ENCODE peak calls at places on chromosomes 5 and 9, in eight cellular contexts. L is AG04449, X is GM23338, W is cardiac fibroblast, F is bronchial epithelial cell, K is HepG2, P is lower leg skin, I is left ventricle myocardium inferior. N is an unnamed sample.

GRCh38 chr5:125151150-125151932 is 404.9 kb upstream of the ZNF608 start:
- DNase-seq in L (no peak), X (no peak), W (no peak), F (no peak), K (no peak), P (no peak), I (no peak), N (no peak)

GRCh38 chr9:93364734-93365426 is 86.6 kb upstream of the FAM120A start:
- DNase-seq in L (no peak), X (no peak), W (no peak), F (no peak), K (no peak), P (no peak), I (no peak), N (no peak)

GRCh38 chr9:87753313-87753712 is 27.4 kb downstream of the CTSL start:
- DNase-seq in L (no peak), X (no peak), W (no peak), F (no peak), K (no peak), P (no peak), I (no peak), N (no peak)

GRCh38 chr5:163269624-163270023 is 167.8 kb upstream of the CCNG1 start:
- DNase-seq in L (no peak), X (peak), W (no peak), F (no peak), K (no peak), P (no peak), I (no peak), N (no peak)

GRCh38 chr5:6343951-6344596 is 34.3 kb downstream of the MED10 start:
- DNase-seq in L (no peak), X (no peak), W (no peak), F (no peak), K (no peak), P (no peak), I (no peak), N (no peak)

GRCh38 chr9:85178486-85178885 is 509.0 kb downstream of the NTRK2 start:
- DNase-seq in L (no peak), X (peak), W (no peak), F (peak), K (no peak), P (no peak), I (no peak), N (no peak)

GRCh38 chr5:107853031-107853430 is 182.3 kb upstream of the EFNA5 start:
- DNase-seq in L (no peak), X (no peak), W (no peak), F (no peak), K (no peak), P (no peak), I (no peak), N (no peak)

GRCh38 chr5:9519537-9519936 is 26.3 kb downstream of the SEMA5A start:
- DNase-seq in L (peak), X (no peak), W (peak), F (no peak), K (no peak), P (no peak), I (no peak), N (no peak)

GRCh38 chr9:132586830-132587483 is 4.6 kb downstream of the BARHL1 start:
- DNase-seq in L (no peak), X (peak), W (no peak), F (no peak), K (no peak), P (no peak), I (no peak), N (no peak)

GRCh38 chr5:54611290-54611951 is 93.9 kb downstream of the SNX18 start:
- DNase-seq in L (no peak), X (no peak), W (no peak), F (no peak), K (no peak), P (no peak), I (no peak), N (no peak)

GRCh38 chr5:142201471-142201887 is 92.9 kb downstream of the NDFIP1 start:
- DNase-seq in L (peak), X (no peak), W (peak), F (peak), K (no peak), P (no peak), I (no peak), N (no peak)

GRCh38 chr9:75950983-75951382 is 60.5 kb downstream of the PCSK5 start:
- DNase-seq in L (no peak), X (no peak), W (no peak), F (no peak), K (peak), P (no peak), I (no peak), N (no peak)

GRCh38 chr5:132767150-132767549 is 9.9 kb downstream of the SEPTIN8 start:
- DNase-seq in L (no peak), X (no peak), W (no peak), F (no peak), K (no peak), P (no peak), I (no peak), N (no peak)

GRCh38 chr5:82405618-82406199 is 127.6 kb upstream of the RPS23 start:
- DNase-seq in L (peak), X (no peak), W (peak), F (peak), K (peak), P (no peak), I (no peak), N (no peak)

GRCh38 chr9:75658301-75658919 is 232.1 kb upstream of the PCSK5 start:
- DNase-seq in L (no peak), X (no peak), W (no peak), F (no peak), K (no peak), P (no peak), I (no peak), N (no peak)

GRCh38 chr5:1245901-1246576 is 20.9 kb downstream of the SLC6A18 start:
- DNase-seq in L (no peak), X (peak), W (no peak), F (no peak), K (no peak), P (no peak), I (no peak), N (no peak)

GRCh38 chr9:79664375-79664825 is 92.6 kb downstream of the TLE4 start:
- DNase-seq in L (no peak), X (no peak), W (no peak), F (no peak), K (no peak), P (no peak), I (no peak), N (no peak)

GRCh38 chr5:119949426-119949999 is 320.2 kb downstream of the FAM170A start:
- DNase-seq in L (no peak), X (peak), W (no peak), F (no peak), K (no peak), P (no peak), I (no peak), N (no peak)

GRCh38 chr9:121619989-121620673 is 31.3 kb upstream of the DAB2IP start:
- DNase-seq in L (no peak), X (no peak), W (no peak), F (no peak), K (no peak), P (no peak), I (peak), N (no peak)

GRCh38 chr9:70100362-70100761 is 56.7 kb downstream of the MAMDC2 start:
- DNase-seq in L (no peak), X (no peak), W (peak), F (no peak), K (no peak), P (no peak), I (no peak), N (no peak)

GRCh38 chr5:71615809-71616208 is 28.7 kb downstream of the MCCC2 start:
- DNase-seq in L (no peak), X (no peak), W (no peak), F (no peak), K (peak), P (no peak), I (no peak), N (no peak)

GRCh38 chr5:113390224-113390623 is 44.6 kb downstream of the TSSK1B start:
- DNase-seq in L (no peak), X (no peak), W (no peak), F (no peak), K (no peak), P (no peak), I (no peak), N (no peak)

GRCh38 chr5:2018390-2018724 is 135.6 kb upstream of the IRX4 start:
- DNase-seq in L (no peak), X (no peak), W (no peak), F (no peak), K (no peak), P (no peak), I (no peak), N (no peak)

GRCh38 chr5:122192883-122193496 is 63.6 kb downstream of the ZNF474 start:
- DNase-seq in L (no peak), X (peak), W (peak), F (peak), K (peak), P (peak), I (no peak), N (no peak)

GRCh38 chr5:26487553-26487952 is 550.8 kb downstream of the CDH9 start:
- DNase-seq in L (no peak), X (peak), W (no peak), F (no peak), K (no peak), P (no peak), I (no peak), N (no peak)

GRCh38 chr5:73266925-73267775 is 94.2 kb downstream of the TMEM174 start:
- DNase-seq in L (no peak), X (no peak), W (no peak), F (no peak), K (no peak), P (no peak), I (no peak), N (no peak)

GRCh38 chr9:111298111-111298510 is 31.9 kb downstream of the OR2K2 start:
- DNase-seq in L (no peak), X (no peak), W (no peak), F (no peak), K (no peak), P (no peak), I (no peak), N (no peak)

GRCh38 chr9:112489876-112490661 is 3.4 kb downstream of the KIAA1958 start:
- DNase-seq in L (no peak), X (no peak), W (no peak), F (no peak), K (peak), P (no peak), I (no peak), N (no peak)

GRCh38 chr5:135651156-135651555 is 72.4 kb upstream of the CXCL14 start:
- DNase-seq in L (no peak), X (no peak), W (no peak), F (peak), K (no peak), P (peak), I (no peak), N (no peak)

GRCh38 chr9:88197781-88198345 is 59.6 kb upstream of the SPATA31C2 start:
- DNase-seq in L (peak), X (no peak), W (peak), F (peak), K (no peak), P (no peak), I (no peak), N (no peak)

GRCh38 chr5:172637122-172637580 is 3.9 kb upstream of the NEURL1B start:
- DNase-seq in L (no peak), X (no peak), W (no peak), F (peak), K (no peak), P (peak), I (no peak), N (no peak)

GRCh38 chr5:59351076-59351794 is 542.3 kb downstream of the PDE4D start:
- DNase-seq in L (no peak), X (no peak), W (peak), F (no peak), K (no peak), P (peak), I (no peak), N (no peak)

GRCh38 chr5:20618353-20618752 is 630.4 kb upstream of the CDH18 start:
- DNase-seq in L (no peak), X (no peak), W (no peak), F (no peak), K (no peak), P (no peak), I (no peak), N (no peak)

DNA sequence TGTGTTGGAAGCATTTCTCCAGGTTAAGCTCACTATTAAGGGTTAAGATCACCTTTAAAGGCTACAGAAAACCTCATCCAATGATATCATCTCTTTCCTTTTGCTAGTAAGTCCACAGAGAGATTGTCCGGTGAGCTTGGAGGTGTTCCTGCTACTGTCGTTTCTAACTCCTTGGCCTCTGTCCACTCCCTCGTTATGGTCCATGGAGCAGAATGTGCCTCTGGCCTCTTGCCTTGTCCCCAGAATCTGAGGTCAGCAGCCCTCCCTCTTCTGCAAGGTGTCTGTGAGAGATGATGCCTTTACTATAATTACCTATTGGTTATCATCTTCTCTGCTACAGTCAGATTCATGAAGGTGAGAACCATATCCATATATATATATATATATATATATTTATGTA is 15.0 kb downstream of the ORM2 start:
- DNase-seq in L (no peak), X (no peak), W (no peak), F (no peak), K (no peak), P (no peak), I (no peak), N (no peak)
- TF ChIP-seq CTCF in L (no peak), X (no peak), W (no peak), F (no peak), K (no peak), P (no peak), I (no peak), N (no peak)

GRCh38 chr9:91004484-91004883 is 202.9 kb downstream of the SYK start:
- DNase-seq in L (no peak), X (peak), W (no peak), F (no peak), K (no peak), P (no peak), I (no peak), N (no peak)
- TF ChIP-seq CTCF in L (no peak), X (peak), W (no peak), F (no peak), K (no peak), P (no peak), I (no peak), N (peak)

GRCh38 chr5:96997265-96997859 is 61.5 kb downstream of the LNPEP start:
- DNase-seq in L (no peak), X (peak), W (peak), F (peak), K (peak), P (no peak), I (no peak), N (no peak)
- TF ChIP-seq CTCF in L (peak), X (peak), W (peak), F (peak), K (peak), P (no peak), I (peak), N (peak)

GRCh38 chr9:114399381-114399780 is 11.6 kb upstream of the AKNA start:
- DNase-seq in L (no peak), X (no peak), W (no peak), F (no peak), K (no peak), P (no peak), I (no peak), N (no peak)
- TF ChIP-seq CTCF in L (no peak), X (no peak), W (no peak), F (no peak), K (no peak), P (no peak), I (no peak), N (no peak)

N was measured in type B pancreatic cell.